ENCODE peak calls at places on chromosomes 6 and 20, in six cellular contexts. One of them, this sample, is unnamed.

GRCh38 chr6:88866856-88867255 is 96.6 kb downstream of the RNGTT start:
- DNase-seq in lung: no peak
- DNase-seq in heart left ventricle: no peak
- DNase-seq in stimulated activated CD8-positive, alpha-beta memory T cell treated with anti-CD3 and anti-CD28 coated beads, Interleukin-15, amount 100 ng/mL, for 24 hours: no peak
- DNase-seq in C1 segment of cervical spinal cord: no peak
- DNase-seq in AG08395: no peak
- DNase-seq in this sample: no peak

GRCh38 chr6:52929321-52930164 is 20.0 kb upstream of the GSTA3 start:
- DNase-seq in lung: peak
- DNase-seq in heart left ventricle: no peak
- DNase-seq in stimulated activated CD8-positive, alpha-beta memory T cell treated with anti-CD3 and anti-CD28 coated beads, Interleukin-15, amount 100 ng/mL, for 24 hours: no peak
- DNase-seq in C1 segment of cervical spinal cord: no peak
- DNase-seq in AG08395: peak
- DNase-seq in this sample: no peak

GRCh38 chr6:48101277-48101676 is 9.7 kb downstream of the PTCHD4 start:
- DNase-seq in lung: no peak
- DNase-seq in heart left ventricle: no peak
- DNase-seq in stimulated activated CD8-positive, alpha-beta memory T cell treated with anti-CD3 and anti-CD28 coated beads, Interleukin-15, amount 100 ng/mL, for 24 hours: no peak
- DNase-seq in C1 segment of cervical spinal cord: no peak
- DNase-seq in AG08395: no peak
- DNase-seq in this sample: no peak

GRCh38 chr6:52995913-52996685 is 1.0 kb upstream of the GSTA4 start:
- DNase-seq in lung: peak
- DNase-seq in heart left ventricle: peak
- DNase-seq in stimulated activated CD8-positive, alpha-beta memory T cell treated with anti-CD3 and anti-CD28 coated beads, Interleukin-15, amount 100 ng/mL, for 24 hours: peak
- DNase-seq in C1 segment of cervical spinal cord: peak
- DNase-seq in AG08395: no peak
- DNase-seq in this sample: peak

GRCh38 chr20:51523276-51524013 is 19.1 kb downstream of the NFATC2 start:
- DNase-seq in lung: no peak
- DNase-seq in heart left ventricle: no peak
- DNase-seq in stimulated activated CD8-positive, alpha-beta memory T cell treated with anti-CD3 and anti-CD28 coated beads, Interleukin-15, amount 100 ng/mL, for 24 hours: no peak
- DNase-seq in C1 segment of cervical spinal cord: no peak
- DNase-seq in AG08395: no peak
- DNase-seq in this sample: no peak

GRCh38 chr20:13922241-13922640 is 68.2 kb downstream of the SEL1L2 start:
- DNase-seq in lung: no peak
- DNase-seq in heart left ventricle: no peak
- DNase-seq in stimulated activated CD8-positive, alpha-beta memory T cell treated with anti-CD3 and anti-CD28 coated beads, Interleukin-15, amount 100 ng/mL, for 24 hours: no peak
- DNase-seq in C1 segment of cervical spinal cord: no peak
- DNase-seq in AG08395: peak
- DNase-seq in this sample: no peak

GRCh38 chr6:156832166-156832743 is 55.1 kb downstream of the ARID1B start:
- DNase-seq in lung: no peak
- DNase-seq in heart left ventricle: peak
- DNase-seq in stimulated activated CD8-positive, alpha-beta memory T cell treated with anti-CD3 and anti-CD28 coated beads, Interleukin-15, amount 100 ng/mL, for 24 hours: no peak
- DNase-seq in C1 segment of cervical spinal cord: peak
- DNase-seq in AG08395: peak
- DNase-seq in this sample: no peak

GRCh38 chr6:38688579-38689087 is 14.3 kb downstream of the GLO1 start:
- DNase-seq in lung: no peak
- DNase-seq in heart left ventricle: no peak
- DNase-seq in stimulated activated CD8-positive, alpha-beta memory T cell treated with anti-CD3 and anti-CD28 coated beads, Interleukin-15, amount 100 ng/mL, for 24 hours: no peak
- DNase-seq in C1 segment of cervical spinal cord: no peak
- DNase-seq in AG08395: no peak
- DNase-seq in this sample: no peak

GRCh38 chr6:170137911-170138910 is 152.7 kb downstream of the DLL1 start:
- DNase-seq in lung: no peak
- DNase-seq in heart left ventricle: peak
- DNase-seq in stimulated activated CD8-positive, alpha-beta memory T cell treated with anti-CD3 and anti-CD28 coated beads, Interleukin-15, amount 100 ng/mL, for 24 hours: no peak
- DNase-seq in C1 segment of cervical spinal cord: no peak
- DNase-seq in AG08395: no peak
- DNase-seq in this sample: no peak

GRCh38 chr6:24980507-24981384 is 45.0 kb upstream of the RIPOR2 start:
- DNase-seq in lung: no peak
- DNase-seq in heart left ventricle: no peak
- DNase-seq in stimulated activated CD8-positive, alpha-beta memory T cell treated with anti-CD3 and anti-CD28 coated beads, Interleukin-15, amount 100 ng/mL, for 24 hours: no peak
- DNase-seq in C1 segment of cervical spinal cord: no peak
- DNase-seq in AG08395: peak
- DNase-seq in this sample: no peak

GRCh38 chr6:165884813-165885765 is 222.0 kb upstream of the PDE10A start:
- DNase-seq in lung: peak
- DNase-seq in heart left ventricle: peak
- DNase-seq in stimulated activated CD8-positive, alpha-beta memory T cell treated with anti-CD3 and anti-CD28 coated beads, Interleukin-15, amount 100 ng/mL, for 24 hours: peak
- DNase-seq in C1 segment of cervical spinal cord: peak
- DNase-seq in AG08395: peak
- DNase-seq in this sample: peak

GRCh38 chr6:133817460-133818047 is 71.4 kb upstream of the TCF21 start:
- DNase-seq in lung: no peak
- DNase-seq in heart left ventricle: no peak
- DNase-seq in stimulated activated CD8-positive, alpha-beta memory T cell treated with anti-CD3 and anti-CD28 coated beads, Interleukin-15, amount 100 ng/mL, for 24 hours: peak
- DNase-seq in C1 segment of cervical spinal cord: no peak
- DNase-seq in AG08395: no peak
- DNase-seq in this sample: peak

GRCh38 chr6:129478379-129478778 is 231.6 kb downstream of the ARHGAP18 start:
- DNase-seq in lung: no peak
- DNase-seq in heart left ventricle: no peak
- DNase-seq in stimulated activated CD8-positive, alpha-beta memory T cell treated with anti-CD3 and anti-CD28 coated beads, Interleukin-15, amount 100 ng/mL, for 24 hours: no peak
- DNase-seq in C1 segment of cervical spinal cord: no peak
- DNase-seq in AG08395: no peak
- DNase-seq in this sample: no peak

GRCh38 chr6:37696220-37696840 is 1.4 kb downstream of the MDGA1 start:
- DNase-seq in lung: no peak
- DNase-seq in heart left ventricle: no peak
- DNase-seq in stimulated activated CD8-positive, alpha-beta memory T cell treated with anti-CD3 and anti-CD28 coated beads, Interleukin-15, amount 100 ng/mL, for 24 hours: no peak
- DNase-seq in C1 segment of cervical spinal cord: peak
- DNase-seq in AG08395: peak
- DNase-seq in this sample: peak

GRCh38 chr20:56595746-56596478 is 33.2 kb upstream of the TFAP2C start:
- DNase-seq in lung: no peak
- DNase-seq in heart left ventricle: no peak
- DNase-seq in stimulated activated CD8-positive, alpha-beta memory T cell treated with anti-CD3 and anti-CD28 coated beads, Interleukin-15, amount 100 ng/mL, for 24 hours: no peak
- DNase-seq in C1 segment of cervical spinal cord: no peak
- DNase-seq in AG08395: no peak
- DNase-seq in this sample: no peak

GRCh38 chr6:31473780-31474725 is 23.9 kb upstream of the MICB start:
- DNase-seq in lung: peak
- DNase-seq in heart left ventricle: no peak
- DNase-seq in stimulated activated CD8-positive, alpha-beta memory T cell treated with anti-CD3 and anti-CD28 coated beads, Interleukin-15, amount 100 ng/mL, for 24 hours: no peak
- DNase-seq in C1 segment of cervical spinal cord: no peak
- DNase-seq in AG08395: peak
- DNase-seq in this sample: no peak

GRCh38 chr20:29079769-29080690 is 2177.4 kb upstream of the DEFB115 start:
- DNase-seq in lung: no peak
- DNase-seq in heart left ventricle: no peak
- DNase-seq in stimulated activated CD8-positive, alpha-beta memory T cell treated with anti-CD3 and anti-CD28 coated beads, Interleukin-15, amount 100 ng/mL, for 24 hours: no peak
- DNase-seq in C1 segment of cervical spinal cord: no peak
- DNase-seq in AG08395: no peak
- DNase-seq in this sample: no peak

GRCh38 chr6:148747145-148747492 is 289 bp downstream of the UST start:
- DNase-seq in lung: peak
- DNase-seq in heart left ventricle: peak
- DNase-seq in stimulated activated CD8-positive, alpha-beta memory T cell treated with anti-CD3 and anti-CD28 coated beads, Interleukin-15, amount 100 ng/mL, for 24 hours: no peak
- DNase-seq in C1 segment of cervical spinal cord: peak
- DNase-seq in AG08395: peak
- DNase-seq in this sample: no peak